ENCODE peak calls at places on chromosomes 12 and 14, in six cellular contexts. W is AG04450, Z is aorta, A is fibroblast of pulmonary artery, T is sigmoid colon, I is NT2/D1. G is an unnamed sample.

GRCh38 chr12:12282761-12283160 is 15.9 kb upstream of the LRP6 start:
- DNase-seq in A (peak), T (no peak), W (no peak), I (no peak), Z (no peak), G (peak)

GRCh38 chr12:2289525-2289924 is 236.7 kb downstream of the CACNA1C start:
- DNase-seq in A (no peak), T (peak), Z (no peak), I (no peak), W (no peak), G (no peak)

GRCh38 chr12:9776795-9777194 is 16.1 kb upstream of the CD69 start:
- DNase-seq in T (no peak), A (no peak), W (no peak), Z (no peak), I (no peak), G (no peak)

GRCh38 chr14:78848234-78848820 is 678.2 kb downstream of the NRXN3 start:
- DNase-seq in T (no peak), W (no peak), A (peak), Z (no peak), I (peak), G (peak)

GRCh38 chr12:52249041-52249461 is 16.0 kb downstream of the KRT7 start:
- DNase-seq in W (no peak), Z (peak), T (peak), I (no peak), A (no peak), G (no peak)

GRCh38 chr12:131987552-131987951 is 37.8 kb downstream of the EP400 start:
- DNase-seq in Z (no peak), I (no peak), A (no peak), W (no peak), T (no peak), G (no peak)

GRCh38 chr12:16299403-16299802 is 21.9 kb upstream of the SLC15A5 start:
- DNase-seq in W (no peak), A (peak), T (no peak), Z (no peak), I (no peak), G (peak)

GRCh38 chr12:31732926-31733548 is 4.2 kb upstream of the AMN1 start:
- DNase-seq in W (no peak), T (no peak), Z (no peak), I (peak), A (peak), G (peak)

GRCh38 chr12:219891-220352 is 6.0 kb upstream of the SLC6A12 start:
- DNase-seq in A (peak), Z (peak), T (no peak), I (peak), W (no peak), G (peak)

GRCh38 chr12:32702470-32702869 is 23.4 kb downstream of the DNM1L start:
- DNase-seq in I (no peak), T (no peak), Z (no peak), A (no peak), W (no peak), G (peak)

GRCh38 chr12:117189725-117190209 is 503 bp downstream of the FBXO21 start:
- DNase-seq in W (no peak), Z (peak), A (peak), I (no peak), T (peak), G (peak)

GRCh38 chr12:56632701-56633464 is 2.8 kb upstream of the BAZ2A start:
- DNase-seq in W (no peak), Z (no peak), T (no peak), I (no peak), A (no peak), G (peak)

GRCh38 chr12:48199784-48200198 is 3.3 kb downstream of the OR10AD1 start:
- DNase-seq in Z (no peak), A (peak), T (no peak), I (no peak), W (peak), G (peak)

GRCh38 chr12:1929985-1930815 is 11.7 kb upstream of the CACNA2D4 start:
- DNase-seq in A (no peak), I (no peak), W (no peak), Z (no peak), T (peak), G (no peak)

GRCh38 chr12:88207921-88208640 is 66.0 kb downstream of the TMTC3 start:
- DNase-seq in W (peak), I (no peak), A (peak), Z (peak), T (no peak), G (peak)

GRCh38 chr12:120534203-120534702 is at the start of gene RNF10:
- DNase-seq in I (peak), W (peak), T (peak), Z (peak), A (peak), G (peak)

GRCh38 chr12:92570056-92570753 is 132.6 kb upstream of the PLEKHG7 start:
- DNase-seq in I (peak), A (peak), T (peak), Z (no peak), W (peak), G (peak)

GRCh38 chr14:92693998-92694780 is 54.2 kb downstream of the LGMN start:
- DNase-seq in A (no peak), Z (peak), W (no peak), I (no peak), T (peak), G (no peak)

GRCh38 chr12:93990832-93991748 is 157.3 kb upstream of the PLXNC1 start:
- DNase-seq in Z (no peak), W (no peak), I (peak), A (peak), T (peak), G (peak)

GRCh38 chr12:12008931-12009611 is 61.7 kb upstream of the BCL2L14 start:
- DNase-seq in W (no peak), A (peak), Z (no peak), I (peak), T (no peak), G (peak)

GRCh38 chr12:67759829-67760228 is 111.3 kb downstream of the DYRK2 start:
- DNase-seq in Z (no peak), A (no peak), T (no peak), W (no peak), I (no peak), G (no peak)

GRCh38 chr14:76720382-76720813 is 40.9 kb upstream of the VASH1 start:
- DNase-seq in Z (peak), A (peak), W (peak), I (peak), T (peak), G (peak)

GRCh38 chr12:123057505-123058265 is 77.2 kb downstream of the ARL6IP4 start:
- DNase-seq in A (no peak), I (no peak), Z (no peak), T (no peak), W (no peak), G (no peak)

GRCh38 chr12:82223421-82223820 is 134.8 kb downstream of the CCDC59 start:
- DNase-seq in T (no peak), W (no peak), I (no peak), Z (no peak), A (no peak), G (no peak)

GRCh38 chr14:59336078-59336477 is 129.1 kb downstream of the GPR135 start:
- DNase-seq in T (no peak), A (peak), W (no peak), I (no peak), Z (no peak), G (no peak)

GRCh38 chr14:99266181-99267178 is 5.5 kb downstream of the BCL11B start:
- DNase-seq in T (peak), A (peak), W (peak), I (no peak), Z (peak), G (peak)

GRCh38 chr12:39239484-39240143 is 203.3 kb downstream of the KIF21A start:
- DNase-seq in A (no peak), T (no peak), Z (no peak), W (no peak), I (no peak), G (no peak)

GRCh38 chr14:63308723-63309317 is 9.9 kb downstream of the GPHB5 start:
- DNase-seq in T (no peak), I (no peak), Z (no peak), W (no peak), A (peak), G (peak)

GRCh38 chr14:67837011-67837624 is 17.5 kb downstream of the RAD51B start:
- DNase-seq in Z (no peak), T (peak), A (peak), W (peak), I (peak), G (peak)

GRCh38 chr14:92800525-92800924 is 6.4 kb downstream of the GOLGA5 start:
- DNase-seq in Z (no peak), T (no peak), W (no peak), A (no peak), I (no peak), G (no peak)

GRCh38 chr14:61586539-61587396 is 108.5 kb upstream of the HIF1A start:
- DNase-seq in A (peak), T (no peak), W (no peak), Z (no peak), I (no peak), G (peak)

GRCh38 chr14:49867831-49868719 is 15.5 kb upstream of the NEMF start:
- DNase-seq in T (peak), W (peak), Z (peak), I (peak), A (peak), G (peak)

GRCh38 chr12:115337693-115338543 is 653.9 kb upstream of the TBX3 start:
- DNase-seq in T (peak), I (no peak), Z (peak), W (peak), A (peak), G (peak)

GRCh38 chr12:89179983-89180382 is 172.3 kb downstream of the DUSP6 start:
- DNase-seq in T (peak), Z (no peak), A (peak), W (no peak), I (no peak), G (peak)

GRCh38 chr12:124732275-124733075 is 131.2 kb downstream of the SCARB1 start:
- DNase-seq in A (peak), T (no peak), W (no peak), Z (peak), I (no peak), G (no peak)

GRCh38 chr12:21526053-21526452 is at the start of gene SPX:
- DNase-seq in W (no peak), A (peak), I (no peak), Z (no peak), T (no peak), G (peak)
- H3K4me3 ChIP-seq in W (no peak), A (peak), I (peak), Z (peak), T (peak), G (peak)

GRCh38 chr14:53955671-53956426 is 776 bp downstream of the BMP4 start:
- DNase-seq in W (no peak), Z (peak), I (no peak), A (peak), T (peak), G (no peak)
- H3K4me3 ChIP-seq in W (peak), Z (peak), I (peak), A (peak), T (peak), G (no peak)

GRCh38 chr14:21055473-21056117 is 2.0 kb upstream of the RNASE8 start:
- DNase-seq in A (no peak), T (no peak), W (no peak), Z (no peak), I (no peak), G (no peak)

GRCh38 chr14:21054123-21054767 is 3.4 kb upstream of the RNASE8 start:
- DNase-seq in Z (no peak), I (no peak), T (no peak), W (no peak), A (no peak), G (no peak)

GRCh38 chr14:21054768-21055145 is 2.9 kb upstream of the RNASE8 start:
- DNase-seq in T (no peak), I (no peak), A (no peak), W (no peak), Z (no peak), G (no peak)

GRCh38 chr14:21050597-21050996 is 7.0 kb upstream of the RNASE8 start:
- DNase-seq in I (no peak), T (no peak), Z (no peak), W (no peak), A (no peak), G (no peak)

DNA sequence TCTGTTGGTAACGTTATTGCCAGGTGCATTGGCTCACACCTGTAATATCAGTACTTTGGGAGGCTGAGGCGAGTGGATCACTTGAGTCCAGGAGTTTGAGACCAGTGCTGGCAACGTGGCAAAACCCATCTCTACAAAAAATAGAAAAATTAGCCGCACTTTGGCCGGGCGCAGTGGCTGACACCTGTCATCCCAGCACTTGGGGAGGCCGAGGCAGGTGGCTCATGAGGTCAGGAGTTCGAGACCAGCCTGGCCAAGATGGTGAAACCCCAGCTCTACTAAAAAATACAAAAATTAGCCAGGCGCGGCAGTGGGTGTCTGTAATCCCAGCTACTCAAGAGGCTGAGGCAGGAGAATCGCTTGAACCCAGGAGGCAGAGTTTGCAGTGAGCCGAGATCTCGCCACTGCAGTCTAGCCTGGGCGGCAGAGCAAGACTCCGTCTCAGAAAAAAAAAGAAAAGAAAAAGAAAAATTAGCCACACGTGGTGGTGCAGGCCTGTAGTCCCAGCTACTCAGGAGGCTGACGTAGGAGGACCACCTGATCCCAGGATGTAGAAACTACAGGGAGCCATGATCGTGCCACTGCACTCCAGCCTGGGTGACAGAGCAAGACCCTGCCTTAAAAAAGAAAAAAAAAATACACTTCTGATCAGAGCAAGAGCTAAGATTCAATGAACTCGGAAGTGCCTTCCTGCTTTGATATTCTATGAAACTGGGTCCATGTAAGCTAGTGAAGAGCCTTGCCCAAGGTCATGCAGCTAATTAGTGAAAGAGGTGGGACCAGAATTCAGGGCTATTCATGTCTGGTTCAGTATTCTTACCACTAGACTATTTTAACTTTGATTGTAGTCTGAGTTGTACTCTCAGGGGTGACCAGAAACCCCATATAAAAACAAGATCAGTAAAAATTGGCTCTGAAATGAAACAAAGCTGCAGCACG is 4.2 kb upstream of the RNASE8 start:
- DNase-seq in A (no peak), T (no peak), I (no peak), Z (no peak), W (no peak), G (no peak)
- H3K4me3 ChIP-seq in A (no peak), T (no peak), I (no peak), Z (no peak), W (no peak), G (no peak)

DNA sequence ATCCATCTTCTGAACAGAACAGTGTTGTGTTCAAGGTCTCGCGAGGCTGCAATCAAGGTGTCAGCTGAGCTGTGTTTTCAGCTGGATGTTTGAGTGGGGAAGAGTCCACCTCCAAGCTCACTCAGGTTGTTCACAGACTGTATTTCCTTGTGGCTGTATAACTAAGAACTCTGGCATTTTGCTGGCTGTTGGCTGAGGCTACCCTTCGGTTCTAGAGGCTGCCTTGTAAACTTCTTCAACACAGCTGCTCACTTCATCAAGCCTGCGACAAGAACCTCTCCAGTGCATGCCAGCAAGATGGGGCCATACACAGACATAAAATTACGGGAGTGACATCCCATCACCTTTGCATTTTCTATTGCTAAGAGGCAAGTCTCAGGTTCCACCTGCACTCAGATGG is 12.7 kb downstream of the FOS start:
- DNase-seq in I (no peak), Z (no peak), W (no peak), T (peak), A (no peak), G (no peak)
- H3K4me3 ChIP-seq in I (no peak), Z (no peak), W (no peak), T (no peak), A (no peak), G (no peak)

GRCh38 chr12:21773263-21773741 is 1.2 kb downstream of the KCNJ8 start:
- DNase-seq in A (peak), Z (peak), T (peak), I (peak), W (no peak), G (peak)

GRCh38 chr12:21774358-21775129 is at the start of gene KCNJ8:
- DNase-seq in Z (peak), T (peak), A (peak), W (peak), I (peak), G (peak)

GRCh38 chr12:21776242-21776641 is 1.7 kb upstream of the KCNJ8 start:
- DNase-seq in A (no peak), T (no peak), I (no peak), Z (no peak), W (no peak), G (no peak)

GRCh38 chr12:21773799-21774198 is 707 bp downstream of the KCNJ8 start:
- DNase-seq in W (no peak), Z (no peak), A (no peak), I (no peak), T (no peak), G (peak)

DNA sequence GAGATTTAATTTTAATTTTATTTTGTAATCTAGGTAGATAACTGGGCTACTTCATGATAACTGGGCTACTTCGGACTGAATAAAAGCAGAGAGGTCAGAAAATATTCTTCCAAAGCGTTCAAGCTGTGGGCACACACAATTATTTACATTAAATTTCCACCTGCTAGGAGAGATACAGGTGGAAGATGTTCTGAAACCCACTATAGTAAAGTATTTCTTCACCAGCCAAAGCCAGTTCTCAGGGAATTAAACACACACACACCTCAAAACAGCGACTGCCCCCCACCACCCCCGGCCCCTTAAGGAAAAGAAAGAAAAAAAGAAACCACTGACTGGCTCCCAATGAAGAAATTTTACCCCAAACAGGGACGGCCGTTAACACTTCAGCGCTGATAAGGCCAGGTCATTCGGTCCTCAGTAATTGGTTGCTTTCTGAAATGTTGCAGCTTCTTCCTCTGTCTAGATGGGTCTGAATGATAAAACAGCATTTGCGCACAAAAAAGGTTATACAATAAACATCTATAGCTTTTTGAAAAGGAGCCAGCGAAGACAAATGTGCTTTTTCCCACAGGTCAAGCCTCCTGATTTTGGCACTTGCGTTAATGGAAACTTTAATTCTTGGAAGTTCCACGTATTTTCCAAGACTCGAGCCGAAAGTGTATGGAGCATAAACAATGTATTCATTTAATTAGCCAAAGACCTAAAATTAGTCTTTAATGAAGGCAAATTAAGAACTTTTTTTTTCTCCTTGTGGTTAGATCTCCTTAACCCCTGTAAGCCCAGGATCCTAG is 819 bp upstream of the KCNJ8 start:
- DNase-seq in T (no peak), Z (no peak), A (no peak), I (no peak), W (no peak), G (no peak)
- H3K4me3 ChIP-seq in T (peak), Z (peak), A (peak), I (peak), W (peak), G (peak)

GRCh38 chr12:5201554-5202243 is 158.0 kb downstream of the KCNA5 start:
- DNase-seq in A (no peak), T (no peak), I (peak), W (no peak), Z (no peak), G (peak)
- H3K4me3 ChIP-seq in A (no peak), T (no peak), I (no peak), W (no peak), Z (no peak), G (no peak)

DNA sequence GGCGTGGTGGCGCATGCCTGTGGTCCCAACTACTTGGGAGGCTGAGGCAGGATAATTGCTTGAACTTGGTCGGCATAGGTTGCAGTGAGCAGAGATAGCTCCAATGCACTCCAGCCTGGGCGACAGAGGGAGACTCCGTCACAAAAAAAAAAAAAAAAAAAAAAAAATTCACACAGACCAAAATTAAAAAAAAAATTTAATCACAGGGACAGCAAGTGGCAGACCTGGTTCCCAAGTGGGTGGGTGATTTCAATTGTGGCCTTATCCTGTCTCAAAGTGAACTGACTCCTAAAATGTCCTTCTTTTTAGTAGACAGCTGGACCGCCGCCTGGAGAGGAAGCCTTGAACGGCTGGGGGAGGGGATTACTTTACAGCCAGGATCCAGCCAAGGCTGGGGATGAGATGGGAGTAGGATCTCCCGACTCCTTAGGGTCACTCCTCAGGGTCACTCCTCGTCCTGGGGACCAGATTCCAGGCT is 1.6 kb upstream of the KCNH3 start:
- DNase-seq in Z (no peak), A (no peak), W (no peak), T (no peak), I (no peak), G (no peak)
- H3K4me3 ChIP-seq in Z (peak), A (peak), W (no peak), T (peak), I (peak), G (no peak)

GRCh38 chr14:34203271-34203722 is 252.4 kb upstream of the EGLN3 start:
- DNase-seq in T (no peak), Z (no peak), W (no peak), I (no peak), A (no peak), G (peak)
- H3K4me3 ChIP-seq in T (no peak), Z (no peak), W (no peak), I (no peak), A (no peak), G (no peak)

G was measured in fibroblast of mammary gland.